ENCODE peak calls at places on chromosomes 7 and 10, in ten cellular contexts. S is GM13977, F is adrenal gland, O is neural crest cell, W is EH, H is A172, Y is ELF-1, R is fibroblast of the conjunctiva, E is memory B cell, C is HCT116. Q is an unnamed sample.

GRCh38 chr10:77321868-77322267 is 315.7 kb downstream of the KCNMA1 start:
- DNase-seq in S (no peak), F (no peak), O (no peak), W (peak), H (peak), Y (no peak), R (no peak), E (no peak), C (no peak), Q (no peak)

GRCh38 chr10:37109000-37109399 is 16.4 kb upstream of the ANKRD30A start:
- DNase-seq in S (no peak), F (no peak), O (no peak), W (no peak), H (no peak), Y (no peak), R (no peak), E (no peak), C (no peak), Q (no peak)

GRCh38 chr7:134450296-134451000 is 8.5 kb downstream of the AKR1B1 start:
- DNase-seq in S (no peak), F (peak), O (no peak), W (peak), H (no peak), Y (no peak), R (no peak), E (no peak), C (no peak), Q (no peak)

GRCh38 chr10:94066411-94066810 is 72.7 kb downstream of the PLCE1 start:
- DNase-seq in S (no peak), F (no peak), O (peak), W (peak), H (peak), Y (peak), R (peak), E (no peak), C (no peak), Q (no peak)

GRCh38 chr7:13106513-13106912 is 419.1 kb downstream of the ARL4A start:
- DNase-seq in S (no peak), F (no peak), O (no peak), W (no peak), H (no peak), Y (no peak), R (no peak), E (no peak), C (no peak), Q (no peak)

GRCh38 chr7:114468844-114469243 is 54.2 kb downstream of the FOXP2 start:
- DNase-seq in S (no peak), F (no peak), O (no peak), W (no peak), H (no peak), Y (no peak), R (no peak), E (no peak), C (no peak), Q (no peak)

GRCh38 chr7:15309891-15310290 is 251.9 kb downstream of the AGMO start:
- DNase-seq in S (no peak), F (no peak), O (no peak), W (no peak), H (no peak), Y (no peak), R (peak), E (no peak), C (no peak), Q (peak)

GRCh38 chr10:44300666-44301649 is 83.9 kb downstream of the CXCL12 start:
- DNase-seq in S (peak), F (peak), O (no peak), W (peak), H (peak), Y (peak), R (peak), E (no peak), C (peak), Q (peak)

GRCh38 chr10:120011359-120012132 is 119.0 kb downstream of the SEC23IP start:
- DNase-seq in S (no peak), F (peak), O (no peak), W (no peak), H (no peak), Y (peak), R (no peak), E (no peak), C (no peak), Q (no peak)

GRCh38 chr10:22436526-22436892 is 91.2 kb downstream of the SPAG6 start:
- DNase-seq in S (no peak), F (no peak), O (no peak), W (no peak), H (no peak), Y (no peak), R (no peak), E (no peak), C (no peak), Q (no peak)

GRCh38 chr10:50600286-50600685 is 23.5 kb downstream of the SGMS1 start:
- DNase-seq in S (no peak), F (no peak), O (no peak), W (no peak), H (no peak), Y (no peak), R (no peak), E (no peak), C (no peak), Q (no peak)

GRCh38 chr10:43043773-43044394 is 33.0 kb upstream of the RET start:
- DNase-seq in S (no peak), F (no peak), O (no peak), W (no peak), H (no peak), Y (no peak), R (no peak), E (no peak), C (no peak), Q (no peak)

GRCh38 chr10:104260775-104261115 is 6.1 kb downstream of the GSTO1 start:
- DNase-seq in S (no peak), F (no peak), O (no peak), W (peak), H (peak), Y (no peak), R (no peak), E (no peak), C (no peak), Q (no peak)

GRCh38 chr7:739455-739963 is 12.4 kb upstream of the PRKAR1B start:
- DNase-seq in S (no peak), F (no peak), O (no peak), W (no peak), H (no peak), Y (no peak), R (no peak), E (no peak), C (no peak), Q (no peak)

GRCh38 chr10:79410315-79411094 is 34.9 kb downstream of the ZCCHC24 start:
- DNase-seq in S (no peak), F (no peak), O (no peak), W (peak), H (no peak), Y (no peak), R (no peak), E (no peak), C (no peak), Q (no peak)